ENCODE peak calls at places on chromosomes 12 and 14, in six cellular contexts. W, H, S, E, A and Y are unnamed samples.

GRCh38 chr12:4506870-4507269 is 31.8 kb upstream of the RAD51AP1 start:
- DNase-seq in W (no peak), H (no peak), S (peak; percentile 65), E (no peak), A (peak; percentile 80), Y (peak; percentile 38)

GRCh38 chr12:103742349-103742784 is 98.7 kb downstream of the NT5DC3 start:
- DNase-seq in W (no peak), H (no peak), S (peak; percentile 77), E (peak; percentile 26), A (peak; percentile 71), Y (peak; percentile 27)

GRCh38 chr14:96286251-96286650 is 30.2 kb downstream of the BDKRB1 start:
- DNase-seq in W (no peak), H (no peak), S (no peak), E (no peak), A (no peak), Y (no peak)

GRCh38 chr12:116123511-116124258 is 153.8 kb downstream of the MED13L start:
- DNase-seq in W (no peak), H (no peak), S (peak; percentile 87), E (peak; percentile 32), A (peak; percentile 82), Y (peak; percentile 63)

GRCh38 chr12:121774968-121775474 is 18.5 kb downstream of the RHOF start:
- DNase-seq in W (no peak), H (no peak), S (no peak), E (no peak), A (no peak), Y (no peak)

GRCh38 chr12:11967356-11968040 is 103.2 kb upstream of the BCL2L14 start:
- DNase-seq in W (no peak), H (no peak), S (peak; percentile 46), E (no peak), A (peak; percentile 62), Y (no peak)

GRCh38 chr14:49971156-49972141 is 78.6 kb downstream of the ARF6 start:
- DNase-seq in W (no peak), H (no peak), S (peak; percentile 9), E (no peak), A (no peak), Y (no peak)

GRCh38 chr12:127650626-127651025 is 616.3 kb upstream of the TMEM132C start:
- DNase-seq in W (no peak), H (no peak), S (peak; percentile 84), E (no peak), A (peak; percentile 87), Y (no peak)

GRCh38 chr14:34750670-34751069 is 36.3 kb upstream of the CFL2 start:
- DNase-seq in W (no peak), H (no peak), S (no peak), E (no peak), A (peak; percentile 34), Y (peak; percentile 42)

GRCh38 chr14:81323621-81324400 is 76.3 kb downstream of the STON2 start:
- DNase-seq in W (peak; percentile 5), H (no peak), S (peak; percentile 22), E (no peak), A (peak; percentile 21), Y (peak; percentile 93)

GRCh38 chr12:96249196-96250118 is 55.3 kb downstream of the ELK3 start:
- DNase-seq in W (no peak), H (peak; percentile 79), S (no peak), E (peak; percentile 96), A (no peak), Y (no peak)